ENCODE peak calls at places on chromosome 2, in six cellular contexts. A, T, X, Q, P and S are unnamed samples.

GRCh38 chr2:128775064-128775347 is 456.3 kb upstream of the HS6ST1 start:
- DNase-seq in X (no peak), P (no peak), Q (no peak), A (peak), T (peak), S (no peak)

GRCh38 chr2:128868686-128869551 is 550.3 kb upstream of the HS6ST1 start:
- DNase-seq in Q (no peak), P (no peak), A (no peak), X (no peak), T (no peak), S (no peak)

GRCh38 chr2:113058411-113058994 is 495 bp upstream of the IL36RN start:
- DNase-seq in Q (no peak), T (no peak), P (no peak), X (no peak), A (no peak), S (no peak)

GRCh38 chr2:181649436-181649979 is 7.4 kb downstream of the CERKL start:
- DNase-seq in P (no peak), A (no peak), X (no peak), Q (no peak), T (no peak), S (no peak)

GRCh38 chr2:109663721-109664120 is 49.6 kb downstream of the SOWAHC start:
- DNase-seq in A (no peak), P (no peak), X (no peak), T (peak), Q (no peak), S (no peak)

GRCh38 chr2:81304154-81304830 is 999.7 kb upstream of the LRRTM1 start:
- DNase-seq in X (no peak), P (no peak), A (no peak), Q (no peak), T (no peak), S (no peak)

GRCh38 chr2:37447446-37447845 is 103.0 kb downstream of the QPCT start:
- DNase-seq in A (no peak), X (no peak), T (no peak), Q (no peak), P (no peak), S (no peak)

GRCh38 chr2:147441140-147441539 is 403.7 kb upstream of the ACVR2A start:
- DNase-seq in Q (no peak), P (no peak), A (no peak), X (no peak), T (no peak), S (no peak)

GRCh38 chr2:24490674-24491625 is at the start of gene NCOA1:
- DNase-seq in Q (peak), P (no peak), A (peak), T (peak), X (peak), S (peak)

GRCh38 chr2:62163106-62163831 is 32.6 kb upstream of the B3GNT2 start:
- DNase-seq in T (no peak), P (no peak), Q (no peak), A (no peak), X (no peak), S (no peak)

GRCh38 chr2:144456680-144457079 is 63.2 kb downstream of the ZEB2 start:
- DNase-seq in T (no peak), P (no peak), A (no peak), X (no peak), Q (no peak), S (no peak)

GRCh38 chr2:8168876-8169275 is 513.0 kb upstream of the ID2 start:
- DNase-seq in X (no peak), A (no peak), P (no peak), Q (no peak), T (no peak), S (no peak)

GRCh38 chr2:27715318-27716165 is 51.9 kb downstream of the SLC4A1AP start:
- DNase-seq in Q (no peak), X (no peak), A (no peak), P (no peak), T (no peak), S (no peak)

GRCh38 chr2:64825831-64826496 is 163.2 kb upstream of the SLC1A4 start:
- DNase-seq in T (no peak), P (no peak), Q (no peak), X (no peak), A (no peak), S (no peak)

GRCh38 chr2:18074476-18074875 is 196.0 kb downstream of the KCNS3 start:
- DNase-seq in T (no peak), A (no peak), X (no peak), Q (no peak), P (no peak), S (no peak)

GRCh38 chr2:158013791-158014190 is 87.9 kb upstream of the UPP2 start:
- DNase-seq in X (no peak), T (no peak), Q (no peak), A (no peak), P (no peak), S (peak)

GRCh38 chr2:219661955-219662395 is 34.5 kb downstream of the SLC4A3 start:
- DNase-seq in Q (no peak), T (no peak), A (no peak), P (no peak), X (no peak), S (no peak)

GRCh38 chr2:111948832-111949231 is 50.4 kb downstream of the MERTK start:
- DNase-seq in A (no peak), Q (no peak), X (no peak), T (no peak), P (no peak), S (no peak)

GRCh38 chr2:149586063-149586462 is 1.5 kb downstream of the MMADHC start:
- DNase-seq in A (no peak), X (no peak), P (no peak), Q (no peak), T (no peak), S (no peak)

GRCh38 chr2:136308621-136309020 is 190.7 kb upstream of the CXCR4 start:
- DNase-seq in Q (no peak), A (no peak), P (no peak), T (no peak), X (no peak), S (no peak)

GRCh38 chr2:239361311-239361642 is 39.5 kb downstream of the HDAC4 start:
- DNase-seq in P (no peak), X (no peak), A (no peak), Q (no peak), T (peak), S (no peak)

GRCh38 chr2:6993230-6993640 is 76.0 kb downstream of the RNF144A start:
- DNase-seq in X (no peak), Q (no peak), P (no peak), A (no peak), T (no peak), S (no peak)

GRCh38 chr2:19312949-19313348 is 45.5 kb downstream of the OSR1 start:
- DNase-seq in Q (no peak), P (no peak), A (peak), X (no peak), T (no peak), S (no peak)

GRCh38 chr2:130829020-130829419 is 7.7 kb upstream of the ARHGEF4 start:
- DNase-seq in A (no peak), T (no peak), Q (no peak), P (no peak), X (no peak), S (no peak)

GRCh38 chr2:180017764-180018163 is 10.7 kb upstream of the CWC22 start:
- DNase-seq in T (no peak), P (no peak), X (no peak), Q (no peak), A (peak), S (no peak)

GRCh38 chr2:39581866-39582265 is 83.9 kb upstream of the TMEM178A start:
- DNase-seq in P (no peak), A (no peak), Q (no peak), T (no peak), X (no peak), S (no peak)

GRCh38 chr2:230668184-230668938 is 44.3 kb upstream of the CAB39 start:
- DNase-seq in A (no peak), Q (peak), X (no peak), T (no peak), P (peak), S (no peak)

GRCh38 chr2:171515672-171516298 is 6.5 kb upstream of the CYBRD1 start:
- DNase-seq in X (no peak), Q (no peak), T (no peak), A (no peak), P (no peak), S (no peak)

DNA sequence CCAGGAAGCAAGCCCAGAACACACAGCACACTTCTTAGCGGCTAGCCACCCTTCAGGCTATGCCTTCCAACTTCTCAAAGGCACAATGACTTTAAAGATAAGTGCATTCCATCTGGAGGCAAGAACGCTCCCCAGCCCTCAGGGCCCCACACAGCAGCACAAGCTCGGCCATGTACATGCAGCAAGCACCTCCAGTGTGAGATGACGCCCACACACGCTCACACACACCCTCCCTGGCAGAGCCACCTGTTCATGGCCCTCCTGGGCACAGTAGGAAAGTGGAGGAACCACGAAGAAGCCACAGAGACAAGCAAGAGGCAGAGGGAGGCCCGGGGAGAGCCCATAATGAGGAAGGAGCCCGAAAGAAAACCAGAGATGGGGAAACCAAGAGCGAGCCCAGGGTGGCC is 21.7 kb downstream of the BIN1 start:
- DNase-seq in Q (peak), X (no peak), A (peak), T (no peak), P (peak), S (no peak)
- TF ChIP-seq POLR2AphosphoS5 in Q (no peak), X (no peak), A (peak), T (no peak), P (no peak), S (no peak)

GRCh38 chr2:237603718-237604362 is 13.3 kb upstream of the RAB17 start:
- DNase-seq in A (no peak), Q (peak), X (no peak), T (no peak), P (peak), S (no peak)
- TF ChIP-seq EP300 in A (no peak), Q (no peak), X (no peak), T (peak), P (no peak), S (peak)

GRCh38 chr2:216525972-216526371 is 27.3 kb downstream of the RPL37A start:
- DNase-seq in P (no peak), Q (no peak), A (no peak), T (no peak), X (no peak), S (no peak)

GRCh38 chr2:216526939-216527338 is 28.3 kb downstream of the RPL37A start:
- DNase-seq in A (no peak), P (no peak), Q (no peak), X (no peak), T (no peak), S (no peak)

GRCh38 chr2:216519154-216519762 is 20.6 kb downstream of the RPL37A start:
- DNase-seq in T (peak), A (peak), P (no peak), X (no peak), Q (peak), S (no peak)

GRCh38 chr2:216520156-216520555 is 21.5 kb downstream of the RPL37A start:
- DNase-seq in P (no peak), A (no peak), T (no peak), Q (no peak), X (no peak), S (no peak)

DNA sequence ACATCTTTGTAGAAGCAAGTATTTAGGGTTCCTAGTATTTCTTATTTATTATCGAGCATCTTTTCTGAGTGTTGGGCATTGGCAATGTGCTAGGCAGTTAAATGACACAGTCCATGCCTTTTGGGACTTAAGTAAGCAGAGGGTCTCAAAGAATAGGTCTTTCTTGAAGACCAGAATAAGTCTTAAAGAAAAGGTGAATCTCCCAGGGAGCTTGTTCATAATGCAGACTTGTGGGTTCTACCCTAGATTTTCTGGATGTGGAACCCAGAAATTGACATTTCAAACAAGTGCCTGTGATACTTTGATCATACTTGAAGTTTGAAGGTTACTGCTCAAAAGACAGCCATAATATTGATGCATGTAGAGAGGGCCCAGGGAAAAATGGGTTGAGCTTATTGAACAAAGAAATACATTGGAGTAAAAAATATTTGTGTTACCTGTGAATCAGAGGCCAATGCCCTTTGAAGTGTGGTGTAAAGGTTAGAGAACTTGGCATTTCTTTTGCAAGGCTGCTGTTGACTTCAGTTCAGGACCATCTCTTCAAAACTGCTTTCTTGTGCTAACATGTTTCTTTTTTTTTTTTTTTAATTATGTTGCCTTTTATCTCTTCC is 24.4 kb downstream of the RPL37A start:
- DNase-seq in T (no peak), P (no peak), X (no peak), A (no peak), Q (no peak), S (no peak)
- TF ChIP-seq POLR2AphosphoS5 in T (no peak), P (no peak), X (no peak), A (no peak), Q (no peak), S (no peak)

GRCh38 chr2:66698879-66699278 is 264.0 kb downstream of the MEIS1 start:
- DNase-seq in T (no peak), A (no peak), X (no peak), Q (no peak), P (no peak), S (no peak)
- TF ChIP-seq EP300 in T (no peak), A (no peak), X (no peak), Q (no peak), P (no peak), S (no peak)

DNA sequence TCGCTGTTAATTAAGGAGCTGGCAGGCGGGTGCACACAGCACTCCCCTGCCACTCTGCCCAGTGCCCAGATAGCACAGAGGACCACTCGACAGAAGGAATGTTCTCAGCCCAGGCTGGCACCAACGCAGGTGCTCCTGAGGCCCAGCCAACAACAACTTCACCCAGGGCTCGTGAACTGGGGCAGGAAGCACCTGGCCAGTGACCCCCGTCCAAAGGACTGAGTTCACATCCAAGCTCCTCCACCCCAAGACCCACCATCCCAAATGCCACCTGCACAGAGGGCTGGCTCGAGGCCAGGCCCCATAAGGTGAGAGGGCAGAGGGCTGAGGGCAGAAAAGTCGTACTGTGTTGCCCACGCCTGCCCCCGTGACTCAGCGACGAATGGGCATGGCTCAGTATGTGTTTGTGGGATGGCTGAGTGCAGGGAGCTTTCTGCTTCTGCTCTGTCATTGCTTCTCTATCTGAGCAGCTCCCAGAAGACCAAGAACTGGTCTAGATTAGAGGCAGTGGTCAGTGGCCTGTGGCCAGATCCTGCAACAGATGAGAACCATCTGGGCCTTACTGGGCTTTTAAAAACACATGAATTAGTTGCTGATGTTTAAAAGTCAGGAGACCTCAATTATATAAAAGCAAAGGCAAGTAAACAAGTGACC is 68.4 kb downstream of the POLR1A start:
- DNase-seq in Q (peak), P (no peak), A (peak), T (peak), X (no peak), S (no peak)
- TF ChIP-seq POLR2AphosphoS5 in Q (no peak), P (no peak), A (no peak), T (peak), X (no peak), S (peak)